ENCODE peak calls at places on chromosomes 1 and 21, in eight cellular contexts. H is fibroblast of lung, W is left lung, D is transverse colon, P is hepatocyte, B is esophagus squamous epithelium, I is H9, M is uterus. F is an unnamed sample. For H3K9me3, the result is how much of the 10 kb centered on the place peaks cover.

GRCh38 chr21:41970751-41971653 is 17.2 kb upstream of the C2CD2 start:
- DNase-seq in H (no peak), W (no peak), D (no peak), P (no peak), B (no peak), I (no peak), M (no peak), F (no peak)

GRCh38 chr1:175572932-175573871 is 170.2 kb downstream of the TNR start:
- DNase-seq in H (no peak), W (no peak), D (peak), P (peak), B (no peak), I (no peak), M (peak), F (no peak)

GRCh38 chr21:38440746-38441145 is 57.5 kb downstream of the ERG start:
- DNase-seq in H (peak), W (no peak), D (no peak), P (peak), B (no peak), I (no peak), M (no peak), F (no peak)

GRCh38 chr1:108158893-108159292 is 41.2 kb downstream of the SLC25A24 start:
- DNase-seq in H (no peak), W (no peak), D (no peak), P (no peak), B (no peak), I (no peak), M (no peak), F (no peak)

GRCh38 chr1:101653482-101653946 is 343.2 kb downstream of the OLFM3 start:
- DNase-seq in H (no peak), W (no peak), D (peak), P (peak), B (no peak), I (peak), M (no peak), F (no peak)

GRCh38 chr21:27536319-27536718 is 569.4 kb upstream of the ADAMTS5 start:
- DNase-seq in H (peak), W (no peak), D (no peak), P (no peak), B (no peak), I (no peak), M (no peak), F (no peak)

GRCh38 chr1:82269466-82269865 is 468.7 kb downstream of the ADGRL2 start:
- DNase-seq in H (peak), W (no peak), D (no peak), P (peak), B (no peak), I (no peak), M (no peak), F (no peak)

GRCh38 chr1:30005972-30006619 is 717.3 kb downstream of the MATN1 start:
- DNase-seq in H (no peak), W (no peak), D (no peak), P (no peak), B (no peak), I (peak), M (no peak), F (no peak)

GRCh38 chr1:180198186-180198585 is 31.9 kb upstream of the LHX4 start:
- DNase-seq in H (no peak), W (no peak), D (no peak), P (no peak), B (no peak), I (no peak), M (no peak), F (no peak)

GRCh38 chr1:34415140-34415539 is 238.4 kb downstream of the C1orf94 start:
- DNase-seq in H (no peak), W (no peak), D (no peak), P (no peak), B (no peak), I (no peak), M (no peak), F (no peak)

GRCh38 chr1:96861836-96862235 is 140.3 kb downstream of the PTBP2 start:
- DNase-seq in H (no peak), W (no peak), D (no peak), P (no peak), B (no peak), I (no peak), M (no peak), F (no peak)

GRCh38 chr1:75520862-75521261 is 90.1 kb downstream of the SLC44A5 start:
- DNase-seq in H (no peak), W (no peak), D (no peak), P (no peak), B (no peak), I (no peak), M (no peak), F (no peak)

GRCh38 chr1:205261946-205262668 is 34.4 kb downstream of the TMCC2 start:
- DNase-seq in H (peak), W (no peak), D (no peak), P (peak), B (no peak), I (no peak), M (no peak), F (no peak)

GRCh38 chr21:27406297-27407009 is 439.6 kb upstream of the ADAMTS5 start:
- DNase-seq in H (peak), W (no peak), D (no peak), P (no peak), B (no peak), I (no peak), M (no peak), F (no peak)

GRCh38 chr1:68331117-68331865 is 99.0 kb upstream of the WLS start:
- DNase-seq in H (peak), W (no peak), D (no peak), P (no peak), B (no peak), I (no peak), M (no peak), F (no peak)

GRCh38 chr1:55131801-55132200 is 83.4 kb downstream of the USP24 start:
- DNase-seq in H (peak), W (no peak), D (no peak), P (no peak), B (no peak), I (no peak), M (no peak), F (no peak)

GRCh38 chr1:204684206-204684536 is 1.4 kb downstream of the LRRN2 start:
- DNase-seq in H (no peak), W (no peak), D (no peak), P (no peak), B (no peak), I (no peak), M (no peak), F (no peak)

GRCh38 chr1:17579951-17580939 is 40.7 kb downstream of the ARHGEF10L start:
- DNase-seq in H (no peak), W (no peak), D (peak), P (peak), B (no peak), I (no peak), M (no peak), F (no peak)

GRCh38 chr1:199522936-199523335 is 504.6 kb upstream of the NR5A2 start:
- DNase-seq in H (peak), W (no peak), D (no peak), P (no peak), B (no peak), I (no peak), M (no peak), F (no peak)

GRCh38 chr1:84996846-84997666 is at the start of gene MCOLN2:
- DNase-seq in H (peak), W (peak), D (peak), P (peak), B (no peak), I (peak), M (peak), F (no peak)

GRCh38 chr1:228445867-228446584 is 29.4 kb upstream of the TRIM17 start:
- DNase-seq in H (peak), W (no peak), D (no peak), P (peak), B (no peak), I (peak), M (no peak), F (peak)

GRCh38 chr21:34813266-34813886 is 144.6 kb downstream of the CLIC6 start:
- DNase-seq in H (peak), W (no peak), D (no peak), P (no peak), B (no peak), I (no peak), M (no peak), F (no peak)

GRCh38 chr1:1891349-1892078 is 627 bp upstream of the GNB1 start:
- DNase-seq in H (peak), W (peak), D (peak), P (peak), B (no peak), I (peak), M (peak), F (peak)

GRCh38 chr1:28482138-28482537 is 23.7 kb upstream of the RCC1 start:
- DNase-seq in H (no peak), W (no peak), D (no peak), P (no peak), B (no peak), I (no peak), M (no peak), F (no peak)

GRCh38 chr21:21682172-21682571 is 684.0 kb downstream of the NCAM2 start:
- DNase-seq in H (peak), W (no peak), D (no peak), P (no peak), B (no peak), I (no peak), M (no peak), F (no peak)
- H3K27ac ChIP-seq in H (no peak), W (no peak), D (no peak), P (no peak), B (no peak), I (no peak), M (no peak), F (no peak)

DNA sequence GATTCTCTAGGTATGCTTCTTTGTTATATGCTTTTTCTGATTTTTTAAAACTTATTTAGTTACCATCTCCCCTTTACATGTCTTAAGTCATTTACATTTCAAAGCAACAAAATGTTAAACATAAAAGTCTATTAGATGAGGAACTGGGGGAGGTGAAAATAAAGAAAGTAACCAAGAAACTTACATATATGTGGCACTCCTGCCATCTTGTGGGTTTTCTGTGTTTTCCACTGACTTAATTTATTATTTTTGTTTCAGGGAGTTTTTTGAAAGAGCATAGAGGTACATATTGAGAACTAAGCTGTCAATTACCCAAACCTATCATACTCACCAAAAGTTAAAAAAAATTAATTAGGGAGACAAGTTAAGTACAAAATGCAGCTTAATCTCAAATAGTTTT is 1531.1 kb downstream of the MRPL39 start:
- DNase-seq in H (peak), W (no peak), D (no peak), P (no peak), B (no peak), I (no peak), M (no peak), F (no peak)
- TF ChIP-seq CTCF in H (no peak), W (no peak), D (no peak), P (no peak), B (no peak), I (no peak), M (no peak), F (no peak)

GRCh38 chr1:23366598-23366997 is 3.0 kb downstream of the ZNF436 start:
- DNase-seq in H (peak), W (no peak), D (no peak), P (no peak), B (no peak), I (no peak), M (no peak), F (no peak)

GRCh38 chr1:23367791-23368561 is 1.7 kb downstream of the ZNF436 start:
- DNase-seq in H (peak), W (peak), D (peak), P (peak), B (peak), I (peak), M (peak), F (peak)

GRCh38 chr1:23368562-23369334 is 888 bp downstream of the ZNF436 start:
- DNase-seq in H (peak), W (peak), D (peak), P (peak), B (peak), I (peak), M (peak), F (peak)

GRCh38 chr1:23367451-23367790 is 2.2 kb downstream of the ZNF436 start:
- DNase-seq in H (peak), W (no peak), D (no peak), P (no peak), B (no peak), I (no peak), M (no peak), F (no peak)

GRCh38 chr1:23366146-23366545 is 3.5 kb downstream of the ZNF436 start:
- DNase-seq in H (no peak), W (no peak), D (no peak), P (no peak), B (no peak), I (no peak), M (no peak), F (no peak)
- H3K9me3 ChIP-seq in H (under half), W (under half), D (under half), P (under half), B (under half), I (under half), M (under half), F (under half)

DNA sequence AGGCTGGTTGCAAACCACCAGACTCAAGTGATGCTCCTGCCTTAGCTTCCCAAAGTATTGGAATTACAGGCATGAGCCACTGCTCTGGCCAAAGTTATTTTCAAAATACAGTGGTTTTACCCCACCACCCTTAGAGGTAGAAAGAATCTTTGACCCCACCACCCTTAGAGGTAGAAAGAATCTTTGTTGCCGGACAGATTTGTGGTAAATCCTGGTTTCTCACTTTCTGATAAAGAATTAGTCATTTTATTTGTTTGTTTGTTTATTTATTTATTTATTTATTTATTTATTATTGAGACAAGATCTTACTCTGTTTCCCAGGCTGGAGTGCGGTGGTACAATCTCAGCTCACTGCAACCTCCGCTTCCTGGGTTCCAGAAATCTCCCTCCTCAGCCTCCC is 55.9 kb downstream of the NFIA start:
- DNase-seq in H (no peak), W (no peak), D (no peak), P (no peak), B (no peak), I (no peak), M (no peak), F (no peak)
- H3K27ac ChIP-seq in H (no peak), W (no peak), D (no peak), P (no peak), B (peak), I (no peak), M (no peak), F (peak)

GRCh38 chr1:10068605-10069294 is 36.0 kb downstream of the UBE4B start:
- DNase-seq in H (peak), W (no peak), D (no peak), P (no peak), B (no peak), I (no peak), M (no peak), F (no peak)

GRCh38 chr1:10065760-10066159 is 33.0 kb downstream of the UBE4B start:
- DNase-seq in H (no peak), W (no peak), D (no peak), P (no peak), B (no peak), I (no peak), M (no peak), F (no peak)

GRCh38 chr1:10063878-10064277 is 31.1 kb downstream of the UBE4B start:
- DNase-seq in H (no peak), W (no peak), D (no peak), P (no peak), B (no peak), I (no peak), M (no peak), F (no peak)

GRCh38 chr1:10064416-10065343 is 31.9 kb downstream of the UBE4B start:
- DNase-seq in H (peak), W (no peak), D (no peak), P (no peak), B (no peak), I (no peak), M (no peak), F (no peak)

GRCh38 chr1:10065344-10065685 is 32.6 kb downstream of the UBE4B start:
- DNase-seq in H (peak), W (peak), D (no peak), P (peak), B (no peak), I (no peak), M (no peak), F (peak)
- TF ChIP-seq CTCF in H (no peak), W (no peak), D (no peak), P (no peak), B (no peak), I (no peak), M (no peak), F (no peak)

GRCh38 chr1:79887059-79887458 is 880.5 kb upstream of the ADGRL4 start:
- DNase-seq in H (no peak), W (no peak), D (no peak), P (no peak), B (no peak), I (no peak), M (no peak), F (peak)
- H3K9me3 ChIP-seq in H (under half), W (under half), D (under half), P (under half), B (under half), I (under half), M (under half), F (under half)